ENCODE peak calls at places on chromosomes 7 and 10, in seven cellular contexts. U is tibial artery, B is iPS DF 6.9, F is DND-41, S is SK-N-SH, K is heart right ventricle, E is hepatocyte. L is an unnamed sample.

GRCh38 chr7:10436302-10436701 is 537.4 kb upstream of the PHF14 start:
- DNase-seq in U (no peak), B (no peak), F (no peak), S (no peak), K (no peak), E (no peak), L (no peak)

GRCh38 chr7:127782550-127783266 is 130.7 kb downstream of the SND1 start:
- DNase-seq in U (no peak), B (no peak), F (no peak), S (peak), K (no peak), E (no peak), L (no peak)

GRCh38 chr7:111090834-111091233 is at the start of gene LRRN3:
- DNase-seq in U (peak), B (no peak), F (no peak), S (peak), K (peak), E (peak), L (no peak)

GRCh38 chr7:91019686-91020385 is 244.4 kb upstream of the FZD1 start:
- DNase-seq in U (no peak), B (no peak), F (no peak), S (no peak), K (no peak), E (no peak), L (no peak)

GRCh38 chr10:63506554-63506953 is 14.6 kb upstream of the REEP3 start:
- DNase-seq in U (no peak), B (no peak), F (no peak), S (no peak), K (no peak), E (no peak), L (no peak)

GRCh38 chr10:1498746-1499343 is 238.5 kb downstream of the ADARB2 start:
- DNase-seq in U (no peak), B (no peak), F (no peak), S (no peak), K (no peak), E (no peak), L (no peak)

GRCh38 chr7:30969604-30969970 is 5.8 kb downstream of the GHRHR start:
- DNase-seq in U (no peak), B (no peak), F (no peak), S (peak), K (no peak), E (no peak), L (no peak)

GRCh38 chr10:5965266-5965665 is 12.1 kb downstream of the IL15RA start:
- DNase-seq in U (no peak), B (no peak), F (no peak), S (no peak), K (no peak), E (no peak), L (no peak)

GRCh38 chr7:877312-878232 is 1.2 kb downstream of the GET4 start:
- DNase-seq in U (no peak), B (no peak), F (peak), S (peak), K (no peak), E (peak), L (peak)

GRCh38 chr7:27158436-27159277 is 2.2 kb upstream of the HOXA7 start:
- DNase-seq in U (no peak), B (no peak), F (no peak), S (no peak), K (no peak), E (no peak), L (peak)

GRCh38 chr7:44309271-44310091 is 15.9 kb downstream of the CAMK2B start:
- DNase-seq in U (no peak), B (no peak), F (no peak), S (peak), K (peak), E (peak), L (peak)

GRCh38 chr7:194257-194995 is 2.1 kb downstream of the FAM20C start:
- DNase-seq in U (no peak), B (no peak), F (no peak), S (peak), K (no peak), E (peak), L (no peak)

GRCh38 chr7:137689761-137690160 is 157.0 kb downstream of the DGKI start:
- DNase-seq in U (no peak), B (no peak), F (no peak), S (no peak), K (no peak), E (no peak), L (no peak)

GRCh38 chr7:137692399-137692798 is 154.4 kb downstream of the DGKI start:
- DNase-seq in U (no peak), B (no peak), F (no peak), S (peak), K (no peak), E (no peak), L (no peak)

GRCh38 chr7:137687556-137688280 is 159.1 kb downstream of the DGKI start:
- DNase-seq in U (no peak), B (no peak), F (no peak), S (no peak), K (no peak), E (no peak), L (no peak)

GRCh38 chr7:137691566-137691965 is 155.2 kb downstream of the DGKI start:
- DNase-seq in U (no peak), B (no peak), F (no peak), S (no peak), K (no peak), E (no peak), L (no peak)

DNA sequence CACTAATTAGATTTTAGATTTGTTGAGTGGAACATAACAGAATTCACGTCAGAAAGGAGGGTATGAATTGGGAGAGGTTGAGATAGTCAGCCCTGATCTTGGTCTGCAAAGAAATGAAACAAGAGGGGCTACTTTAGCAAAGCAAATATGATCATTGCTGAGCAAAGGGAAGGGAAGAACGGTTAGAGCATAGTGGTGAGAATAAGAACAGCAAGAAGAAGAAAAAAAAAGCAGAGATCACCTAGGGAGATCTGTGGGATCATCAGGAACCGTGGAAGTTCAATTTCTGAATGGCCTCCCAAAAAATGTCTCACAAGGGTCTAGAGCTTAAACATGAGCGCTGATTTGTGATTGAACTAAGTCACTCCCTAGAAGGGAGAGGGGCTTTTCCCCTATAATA is 156.1 kb downstream of the DGKI start:
- DNase-seq in U (no peak), B (no peak), F (no peak), S (no peak), K (no peak), E (no peak), L (no peak)
- H3K27ac ChIP-seq in U (no peak), B (no peak), F (no peak), S (no peak), K (no peak), E (no peak), L (no peak)

GRCh38 chr10:43322321-43322720 is 49.1 kb upstream of the FXYD4 start:
- DNase-seq in U (no peak), B (no peak), F (no peak), S (no peak), K (no peak), E (no peak), L (peak)

GRCh38 chr10:43324847-43325246 is 46.6 kb upstream of the FXYD4 start:
- DNase-seq in U (no peak), B (no peak), F (no peak), S (no peak), K (no peak), E (no peak), L (no peak)

GRCh38 chr10:43320226-43320625 is 51.2 kb upstream of the FXYD4 start:
- DNase-seq in U (no peak), B (no peak), F (no peak), S (no peak), K (no peak), E (no peak), L (peak)

GRCh38 chr10:43323245-43323644 is 48.2 kb upstream of the FXYD4 start:
- DNase-seq in U (no peak), B (no peak), F (no peak), S (no peak), K (no peak), E (no peak), L (peak)

GRCh38 chr10:43322769-43323168 is 48.7 kb upstream of the FXYD4 start:
- DNase-seq in U (peak), B (peak), F (no peak), S (peak), K (peak), E (peak), L (peak)
- H3K27ac ChIP-seq in U (no peak), B (no peak), F (no peak), S (no peak), K (no peak), E (peak), L (no peak)

DNA sequence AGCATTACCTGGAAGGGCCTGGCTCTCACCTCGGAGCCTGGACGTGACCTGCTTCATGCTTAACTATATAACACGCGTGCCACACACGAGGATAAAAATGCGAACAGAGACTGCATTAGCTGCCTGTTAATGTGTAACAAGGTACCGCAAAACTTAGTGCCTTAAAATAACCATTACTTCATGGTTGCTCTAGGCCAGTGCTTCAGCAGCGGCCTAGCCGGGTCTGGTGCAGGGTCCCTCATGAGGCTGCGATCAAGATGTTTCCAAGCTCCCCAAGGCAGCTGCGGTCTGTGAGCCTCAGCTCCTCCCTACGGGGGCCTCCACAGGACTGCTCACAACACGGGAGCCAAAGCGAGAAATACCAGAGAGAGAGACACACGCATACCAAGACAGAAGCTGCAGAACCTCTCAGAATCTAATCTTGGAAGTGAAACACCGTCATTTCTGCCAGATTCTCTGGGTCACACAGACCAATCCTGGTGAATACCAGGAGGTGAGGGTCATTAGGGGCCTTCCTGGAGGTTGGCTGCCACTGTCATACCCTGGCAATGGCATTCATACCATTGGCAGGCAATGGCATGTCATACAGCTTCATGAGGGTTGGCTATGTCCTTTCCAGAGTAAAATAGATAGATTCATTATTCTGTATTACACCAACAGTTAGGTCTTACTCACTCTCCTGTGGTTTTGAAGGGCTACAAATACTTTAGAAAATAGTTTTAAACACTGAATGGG is 94.5 kb downstream of the HIPK2 start:
- DNase-seq in U (no peak), B (no peak), F (no peak), S (no peak), K (no peak), E (no peak), L (no peak)
- H3K27ac ChIP-seq in U (peak), B (no peak), F (no peak), S (peak), K (peak), E (peak), L (peak)

DNA sequence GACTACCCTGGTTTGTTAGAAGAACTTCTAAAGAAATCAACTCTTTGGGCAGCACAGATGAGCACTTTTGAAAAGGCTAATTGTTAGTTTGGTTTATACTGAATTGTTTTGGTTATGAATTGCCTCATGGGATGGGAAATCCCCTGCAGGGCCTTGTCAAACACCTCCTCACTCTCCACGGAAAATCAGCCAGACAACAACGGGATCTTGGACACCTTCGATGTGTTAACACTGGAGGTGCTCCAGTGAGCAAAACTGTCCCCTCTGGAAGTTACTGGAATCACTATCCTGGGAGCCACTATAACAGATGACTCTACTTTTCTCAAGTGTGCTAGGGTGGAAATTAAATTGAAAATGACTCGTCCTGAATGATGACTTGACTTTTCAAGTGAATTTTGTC is 38.7 kb downstream of the CDK6 start:
- DNase-seq in U (no peak), B (no peak), F (no peak), S (no peak), K (no peak), E (no peak), L (no peak)
- H3K27ac ChIP-seq in U (peak), B (no peak), F (peak), S (peak), K (peak), E (no peak), L (no peak)

DNA sequence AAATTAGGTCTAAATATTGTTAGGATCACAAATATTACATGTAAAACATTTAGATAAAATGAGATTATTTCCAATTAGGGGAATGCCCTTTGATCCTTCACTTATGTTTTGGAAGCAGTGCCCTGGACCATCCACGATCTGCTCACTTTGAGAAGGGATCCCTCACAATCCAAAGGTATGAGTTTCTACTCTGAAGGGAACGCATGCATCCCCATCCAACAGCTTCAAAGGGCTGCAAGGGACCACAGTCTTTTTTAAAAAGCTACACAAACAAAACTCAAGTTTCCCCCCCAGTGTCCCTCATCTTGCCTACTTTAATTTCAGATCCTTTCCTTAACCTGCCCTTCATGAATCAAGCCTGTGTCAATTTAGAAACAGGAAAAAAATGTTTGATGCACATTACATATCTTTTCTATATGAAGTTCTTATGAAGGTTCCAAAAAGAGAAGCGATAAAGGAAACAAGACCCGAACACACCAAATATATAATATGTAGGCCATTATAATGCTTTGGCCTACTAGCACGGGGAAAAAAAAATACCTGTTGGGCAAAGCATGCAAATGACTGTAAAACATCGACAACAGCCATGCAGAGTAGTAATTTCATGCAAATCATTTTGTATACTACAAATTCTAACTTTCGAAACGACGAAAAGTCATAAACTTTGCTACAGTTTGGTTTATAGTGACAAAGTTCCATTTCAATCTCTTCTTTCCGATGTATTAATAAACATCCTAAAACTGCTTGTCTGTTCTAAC is 2.0 kb downstream of the EIF3A start:
- DNase-seq in U (no peak), B (no peak), F (no peak), S (no peak), K (no peak), E (no peak), L (no peak)
- H3K27ac ChIP-seq in U (peak), B (no peak), F (peak), S (peak), K (peak), E (peak), L (no peak)

GRCh38 chr7:141706394-141707064 is 1.6 kb upstream of the WEE2 start:
- DNase-seq in U (no peak), B (no peak), F (no peak), S (no peak), K (no peak), E (peak), L (no peak)

GRCh38 chr7:141704741-141705140 is 2.8 kb upstream of the DENND11 start:
- DNase-seq in U (no peak), B (no peak), F (no peak), S (no peak), K (no peak), E (no peak), L (no peak)

GRCh38 chr7:141702892-141703291 is 926 bp upstream of the DENND11 start:
- DNase-seq in U (no peak), B (no peak), F (no peak), S (no peak), K (no peak), E (no peak), L (no peak)

GRCh38 chr7:141702047-141702567 is at the start of gene DENND11:
- DNase-seq in U (peak), B (no peak), F (peak), S (peak), K (peak), E (peak), L (peak)

GRCh38 chr7:141704112-141704511 is 2.1 kb upstream of the DENND11 start:
- DNase-seq in U (no peak), B (no peak), F (no peak), S (no peak), K (no peak), E (no peak), L (no peak)
- H3K27ac ChIP-seq in U (no peak), B (no peak), F (no peak), S (no peak), K (no peak), E (peak), L (no peak)

GRCh38 chr10:131876021-131876420 is 24.8 kb upstream of the PPP2R2D start:
- DNase-seq in U (peak), B (no peak), F (no peak), S (no peak), K (no peak), E (no peak), L (peak)
- H3K27ac ChIP-seq in U (no peak), B (no peak), F (no peak), S (no peak), K (no peak), E (no peak), L (no peak)

GRCh38 chr7:69232445-69233376 is 365.6 kb upstream of the AUTS2 start:
- DNase-seq in U (no peak), B (peak), F (no peak), S (no peak), K (no peak), E (no peak), L (no peak)

GRCh38 chr7:69237541-69237940 is 360.7 kb upstream of the AUTS2 start:
- DNase-seq in U (no peak), B (no peak), F (no peak), S (no peak), K (no peak), E (no peak), L (no peak)
- H3K27ac ChIP-seq in U (no peak), B (no peak), F (no peak), S (no peak), K (no peak), E (no peak), L (no peak)

L was measured in spleen.